ENCODE peak calls at places on chromosome 6, in ten cellular contexts. Q, M, V, H, X, C, F, G, D and U are unnamed samples.

GRCh38 chr6:153003294-153003645 is 761 bp upstream of the MTRF1L start:
- DNase-seq in Q (no peak), M (peak; percentile 14), V (no peak), H (no peak), X (no peak), C (no peak), F (peak; percentile 18), G (no peak), D (no peak), U (no peak)

GRCh38 chr6:25248100-25248499 is 31.1 kb upstream of the CARMIL1 start:
- DNase-seq in Q (no peak), M (no peak), V (no peak), H (no peak), X (no peak), C (peak; percentile 6), F (peak; percentile 36), G (no peak), D (no peak), U (no peak)

GRCh38 chr6:26552640-26553189 is 14.5 kb downstream of the HMGN4 start:
- DNase-seq in Q (no peak), M (no peak), V (no peak), H (no peak), X (no peak), C (no peak), F (peak; percentile 34), G (no peak), D (no peak), U (no peak)

GRCh38 chr6:106334646-106335448 is 9.3 kb upstream of the ATG5 start:
- DNase-seq in Q (peak; percentile 59), M (peak; percentile 80), V (peak; percentile 51), H (peak; percentile 47), X (peak; percentile 1), C (peak; percentile 10), F (peak; percentile 64), G (no peak), D (no peak), U (peak; percentile 51)

GRCh38 chr6:26172496-26172958 is 85.3 kb downstream of the HFE start:
- DNase-seq in Q (peak; percentile 36), M (peak; percentile 39), V (peak; percentile 42), H (no peak), X (no peak), C (no peak), F (no peak), G (no peak), D (no peak), U (peak; percentile 42)

GRCh38 chr6:151993364-151993763 is 185.9 kb downstream of the ESR1 start:
- DNase-seq in Q (no peak), M (no peak), V (no peak), H (no peak), X (no peak), C (no peak), F (no peak), G (no peak), D (no peak), U (no peak)

GRCh38 chr6:28446818-28447511 is 3.7 kb upstream of the ZSCAN23 start:
- DNase-seq in Q (peak; percentile 41), M (peak; percentile 40), V (no peak), H (no peak), X (peak; percentile 1), C (no peak), F (no peak), G (no peak), D (no peak), U (no peak)

GRCh38 chr6:30612687-30613248 is 4.3 kb downstream of the PPP1R10 start:
- DNase-seq in Q (no peak), M (no peak), V (no peak), H (no peak), X (no peak), C (no peak), F (peak; percentile 37), G (no peak), D (no peak), U (no peak)

GRCh38 chr6:16415677-16416076 is 177.3 kb downstream of the GMPR start:
- DNase-seq in Q (no peak), M (no peak), V (no peak), H (no peak), X (no peak), C (no peak), F (no peak), G (no peak), D (no peak), U (no peak)

GRCh38 chr6:13446371-13446770 is 41.0 kb downstream of the GFOD1 start:
- DNase-seq in Q (no peak), M (no peak), V (no peak), H (no peak), X (no peak), C (no peak), F (no peak), G (no peak), D (no peak), U (no peak)

GRCh38 chr6:5127106-5127687 is 42.1 kb downstream of the PPP1R3G start:
- DNase-seq in Q (no peak), M (no peak), V (no peak), H (no peak), X (no peak), C (no peak), F (no peak), G (no peak), D (no peak), U (no peak)

GRCh38 chr6:67345946-67346345 is 1289.1 kb upstream of the ADGRB3 start:
- DNase-seq in Q (no peak), M (no peak), V (no peak), H (no peak), X (no peak), C (no peak), F (no peak), G (no peak), D (peak; percentile 90), U (no peak)

GRCh38 chr6:35014786-35015185 is 125.7 kb downstream of the ANKS1A start:
- DNase-seq in Q (no peak), M (no peak), V (no peak), H (no peak), X (no peak), C (no peak), F (peak; percentile 82), G (no peak), D (no peak), U (no peak)

GRCh38 chr6:150046943-150047342 is 21.6 kb upstream of the RAET1L start:
- DNase-seq in Q (no peak), M (no peak), V (no peak), H (no peak), X (no peak), C (no peak), F (no peak), G (no peak), D (no peak), U (no peak)

GRCh38 chr6:53858196-53858595 is 63.4 kb downstream of the LRRC1 start:
- DNase-seq in Q (no peak), M (no peak), V (no peak), H (no peak), X (no peak), C (no peak), F (no peak), G (no peak), D (no peak), U (no peak)

GRCh38 chr6:122766256-122766655 is 13.3 kb upstream of the FABP7 start:
- DNase-seq in Q (no peak), M (no peak), V (no peak), H (no peak), X (no peak), C (no peak), F (no peak), G (no peak), D (no peak), U (no peak)

GRCh38 chr6:76774750-76775396 is 688.4 kb downstream of the HTR1B start:
- DNase-seq in Q (no peak), M (peak; percentile 42), V (no peak), H (no peak), X (no peak), C (no peak), F (no peak), G (no peak), D (no peak), U (no peak)

GRCh38 chr6:70241991-70242420 is 60.9 kb downstream of the COL9A1 start:
- DNase-seq in Q (peak; percentile 7), M (peak; percentile 22), V (no peak), H (no peak), X (no peak), C (no peak), F (no peak), G (no peak), D (no peak), U (no peak)

GRCh38 chr6:154370545-154370944 is 13.9 kb upstream of the IPCEF1 start:
- DNase-seq in Q (no peak), M (peak; percentile 36), V (no peak), H (peak; percentile 39), X (peak; percentile 28), C (no peak), F (peak; percentile 47), G (peak; percentile 15), D (no peak), U (peak; percentile 48)

GRCh38 chr6:27374824-27375612 is 13.5 kb upstream of the ZNF391 start:
- DNase-seq in Q (peak; percentile 87), M (peak; percentile 86), V (peak; percentile 69), H (no peak), X (peak; percentile 69), C (no peak), F (peak; percentile 89), G (peak; percentile 65), D (no peak), U (peak; percentile 30)

GRCh38 chr6:26217714-26218075 is 130.5 kb downstream of the HFE start:
- DNase-seq in Q (no peak), M (no peak), V (no peak), H (no peak), X (no peak), C (no peak), F (peak; percentile 59), G (no peak), D (no peak), U (peak; percentile 41)

GRCh38 chr6:16711551-16712249 is 49.6 kb downstream of the ATXN1 start:
- DNase-seq in Q (no peak), M (peak; percentile 33), V (peak; percentile 52), H (peak; percentile 86), X (no peak), C (no peak), F (peak; percentile 90), G (no peak), D (no peak), U (no peak)

GRCh38 chr6:165031491-165031890 is 277.9 kb downstream of the C6orf118 start:
- DNase-seq in Q (no peak), M (no peak), V (no peak), H (no peak), X (no peak), C (no peak), F (no peak), G (no peak), D (no peak), U (no peak)

GRCh38 chr6:44219053-44219814 is 2.5 kb downstream of the MYMX start:
- DNase-seq in Q (peak; percentile 96), M (peak; percentile 91), V (no peak), H (peak; percentile 57), X (peak; percentile 54), C (no peak), F (peak; percentile 72), G (peak; percentile 71), D (no peak), U (peak; percentile 92)

GRCh38 chr6:152636675-152637421 is at the start of gene SYNE1:
- DNase-seq in Q (peak; percentile 77), M (peak; percentile 42), V (no peak), H (peak; percentile 9), X (peak; percentile 19), C (no peak), F (no peak), G (peak; percentile 24), D (no peak), U (no peak)

GRCh38 chr6:17501982-17502704 is 98.0 kb upstream of the FAM8A1 start:
- DNase-seq in Q (no peak), M (no peak), V (no peak), H (no peak), X (no peak), C (no peak), F (no peak), G (no peak), D (no peak), U (no peak)

GRCh38 chr6:107418118-107418517 is 41.2 kb downstream of the PDSS2 start:
- DNase-seq in Q (peak; percentile 39), M (no peak), V (no peak), H (peak; percentile 15), X (no peak), C (no peak), F (peak; percentile 7), G (no peak), D (no peak), U (peak; percentile 7)